ENCODE peak calls at places on chromosomes 13 and 19, in eight cellular contexts. One of them, this sample, is unnamed.

GRCh38 chr19:17075860-17076538 is 422 bp downstream of the MYO9B start:
- DNase-seq in GM12878: no peak
- DNase-seq in prostate gland: no peak
- DNase-seq in GM23338: peak; percentile 82
- DNase-seq in heart left ventricle: peak; percentile 73
- DNase-seq in neural progenitor cell: peak; percentile 56
- DNase-seq in CD8-positive, alpha-beta T cell: peak; percentile 18
- DNase-seq in fibroblast of lung: peak; percentile 41
- DNase-seq in this sample: peak; percentile 48

GRCh38 chr13:83905641-83906040 is 23.4 kb upstream of the SLITRK1 start:
- DNase-seq in GM23338: no peak
- DNase-seq in CD8-positive, alpha-beta T cell: no peak
- DNase-seq in heart left ventricle: no peak
- DNase-seq in neural progenitor cell: no peak
- DNase-seq in fibroblast of lung: no peak
- DNase-seq in prostate gland: no peak
- DNase-seq in GM12878: no peak
- DNase-seq in this sample: no peak

GRCh38 chr13:113635048-113635420 is 23.0 kb downstream of the ATP4B start:
- DNase-seq in heart left ventricle: peak; percentile 54
- DNase-seq in CD8-positive, alpha-beta T cell: no peak
- DNase-seq in neural progenitor cell: no peak
- DNase-seq in prostate gland: no peak
- DNase-seq in GM23338: no peak
- DNase-seq in GM12878: no peak
- DNase-seq in fibroblast of lung: no peak
- DNase-seq in this sample: no peak

GRCh38 chr13:46666727-46667456 is 113.9 kb downstream of the LRCH1 start:
- DNase-seq in heart left ventricle: no peak
- DNase-seq in GM23338: peak; percentile 87
- DNase-seq in prostate gland: no peak
- DNase-seq in neural progenitor cell: peak; percentile 63
- DNase-seq in GM12878: no peak
- DNase-seq in fibroblast of lung: no peak
- DNase-seq in CD8-positive, alpha-beta T cell: no peak
- DNase-seq in this sample: peak; percentile 45

GRCh38 chr13:59991395-59991794 is 172.3 kb downstream of the DIAPH3 start:
- DNase-seq in CD8-positive, alpha-beta T cell: no peak
- DNase-seq in neural progenitor cell: no peak
- DNase-seq in prostate gland: no peak
- DNase-seq in GM23338: peak; percentile 26
- DNase-seq in fibroblast of lung: no peak
- DNase-seq in heart left ventricle: no peak
- DNase-seq in GM12878: no peak
- DNase-seq in this sample: no peak

GRCh38 chr13:82688400-82688999 is 1193.8 kb downstream of the SLITRK1 start:
- DNase-seq in CD8-positive, alpha-beta T cell: no peak
- DNase-seq in heart left ventricle: no peak
- DNase-seq in prostate gland: no peak
- DNase-seq in GM12878: no peak
- DNase-seq in fibroblast of lung: peak; percentile 3
- DNase-seq in GM23338: no peak
- DNase-seq in neural progenitor cell: no peak
- DNase-seq in this sample: no peak

GRCh38 chr13:97191615-97192014 is 30.5 kb upstream of the MBNL2 start:
- DNase-seq in prostate gland: no peak
- DNase-seq in GM12878: no peak
- DNase-seq in heart left ventricle: no peak
- DNase-seq in GM23338: no peak
- DNase-seq in neural progenitor cell: no peak
- DNase-seq in fibroblast of lung: no peak
- DNase-seq in CD8-positive, alpha-beta T cell: no peak
- DNase-seq in this sample: no peak

GRCh38 chr13:84651288-84651687 is 769.0 kb upstream of the SLITRK1 start:
- DNase-seq in CD8-positive, alpha-beta T cell: no peak
- DNase-seq in GM12878: no peak
- DNase-seq in GM23338: no peak
- DNase-seq in fibroblast of lung: peak; percentile 91
- DNase-seq in neural progenitor cell: no peak
- DNase-seq in heart left ventricle: no peak
- DNase-seq in prostate gland: no peak
- DNase-seq in this sample: no peak

GRCh38 chr13:104779311-104779710 is 1713.1 kb upstream of the SLC10A2 start:
- DNase-seq in neural progenitor cell: peak; percentile 21
- DNase-seq in prostate gland: no peak
- DNase-seq in GM23338: peak; percentile 35
- DNase-seq in CD8-positive, alpha-beta T cell: no peak
- DNase-seq in GM12878: no peak
- DNase-seq in fibroblast of lung: peak; percentile 58
- DNase-seq in heart left ventricle: no peak
- DNase-seq in this sample: no peak

GRCh38 chr19:58338825-58339558 is 12.2 kb downstream of the ZSCAN22 start:
- DNase-seq in neural progenitor cell: peak; percentile 55
- DNase-seq in heart left ventricle: no peak
- DNase-seq in GM23338: peak; percentile 71
- DNase-seq in fibroblast of lung: peak; percentile 17
- DNase-seq in CD8-positive, alpha-beta T cell: no peak
- DNase-seq in prostate gland: no peak
- DNase-seq in GM12878: no peak
- DNase-seq in this sample: no peak
- TF ChIP-seq CTCF in neural progenitor cell: peak; percentile 54
- TF ChIP-seq CTCF in heart left ventricle: no peak
- TF ChIP-seq CTCF in GM23338: peak; percentile 60
- TF ChIP-seq CTCF in fibroblast of lung: no peak
- TF ChIP-seq CTCF in CD8-positive, alpha-beta T cell: no peak
- TF ChIP-seq CTCF in prostate gland: no peak
- TF ChIP-seq CTCF in GM12878: no peak
- TF ChIP-seq CTCF in this sample: peak; percentile 50

GRCh38 chr19:29666634-29667389 is 1.6 kb downstream of the PLEKHF1 start:
- DNase-seq in CD8-positive, alpha-beta T cell: no peak
- DNase-seq in prostate gland: peak; percentile 70
- DNase-seq in GM12878: no peak
- DNase-seq in fibroblast of lung: peak; percentile 70
- DNase-seq in GM23338: peak; percentile 71
- DNase-seq in neural progenitor cell: peak; percentile 79
- DNase-seq in heart left ventricle: peak; percentile 83
- DNase-seq in this sample: no peak
- H3K27ac ChIP-seq in CD8-positive, alpha-beta T cell: peak overlapping the region; percentile 69
- H3K27ac ChIP-seq in prostate gland: peak overlapping the region; percentile 89
- H3K27ac ChIP-seq in GM12878: peak overlapping the region; percentile 84
- H3K27ac ChIP-seq in fibroblast of lung: peak overlapping the region; percentile 90
- H3K27ac ChIP-seq in GM23338: peak overlapping the region; percentile 75
- H3K27ac ChIP-seq in neural progenitor cell: no peak overlapping the region
- H3K27ac ChIP-seq in heart left ventricle: peak overlapping the region; percentile 94
- H3K27ac ChIP-seq in this sample: no peak overlapping the region

DNA sequence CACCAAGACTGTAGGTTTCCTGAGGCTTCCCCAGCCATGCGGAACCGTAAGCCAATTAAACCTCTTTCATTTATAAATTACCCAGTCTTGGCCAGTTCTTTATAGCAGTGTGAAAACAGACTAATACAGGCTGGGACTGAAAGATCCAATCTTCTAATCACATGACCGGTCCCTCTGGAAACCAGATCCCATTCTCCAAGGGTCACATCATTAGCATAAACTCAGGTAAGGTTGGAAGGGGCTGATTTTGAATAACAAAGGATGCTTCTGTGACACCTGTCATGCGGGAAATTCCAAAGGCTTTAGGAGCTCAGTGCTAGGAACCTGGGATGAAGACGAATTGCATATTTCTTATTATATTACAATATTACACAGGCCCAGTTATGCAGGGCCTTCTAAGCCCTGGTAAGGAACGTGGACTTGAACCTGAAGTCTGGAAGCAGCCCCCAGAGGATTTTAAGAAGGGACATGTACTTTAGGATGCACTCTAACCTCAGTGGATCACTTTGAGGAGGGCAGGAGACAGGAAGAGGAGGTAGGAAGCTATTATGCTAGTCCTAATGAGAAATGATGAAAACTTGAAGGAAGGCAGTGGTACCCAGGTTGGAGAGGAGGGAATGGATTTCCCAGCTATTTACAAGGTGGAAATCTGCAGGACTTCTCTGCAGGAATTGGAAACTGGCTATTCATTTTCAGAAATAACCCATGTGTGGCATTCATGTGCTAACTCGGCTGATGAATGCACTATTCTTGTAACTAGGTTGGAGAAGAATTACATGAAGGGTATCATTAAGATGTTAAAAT is 19.2 kb downstream of the TNFSF11 start:
- DNase-seq in GM23338: peak; percentile 80
- DNase-seq in prostate gland: no peak
- DNase-seq in heart left ventricle: no peak
- DNase-seq in GM12878: no peak
- DNase-seq in neural progenitor cell: no peak
- DNase-seq in fibroblast of lung: no peak
- DNase-seq in CD8-positive, alpha-beta T cell: no peak
- DNase-seq in this sample: no peak
- H3K4me3 ChIP-seq in GM23338: peak overlapping the region; percentile 15
- H3K4me3 ChIP-seq in prostate gland: no peak overlapping the region
- H3K4me3 ChIP-seq in heart left ventricle: no peak overlapping the region
- H3K4me3 ChIP-seq in GM12878: no peak overlapping the region
- H3K4me3 ChIP-seq in neural progenitor cell: no peak overlapping the region
- H3K4me3 ChIP-seq in fibroblast of lung: no peak overlapping the region
- H3K4me3 ChIP-seq in CD8-positive, alpha-beta T cell: no peak overlapping the region
- H3K4me3 ChIP-seq in this sample: no peak overlapping the region

GRCh38 chr13:24866488-24866887 is 102.5 kb downstream of the RNF17 start:
- DNase-seq in fibroblast of lung: no peak
- DNase-seq in CD8-positive, alpha-beta T cell: no peak
- DNase-seq in neural progenitor cell: no peak
- DNase-seq in heart left ventricle: no peak
- DNase-seq in GM12878: no peak
- DNase-seq in prostate gland: no peak
- DNase-seq in GM23338: no peak
- DNase-seq in this sample: no peak
- TF ChIP-seq CTCF in fibroblast of lung: no peak
- TF ChIP-seq CTCF in CD8-positive, alpha-beta T cell: no peak
- TF ChIP-seq CTCF in neural progenitor cell: no peak
- TF ChIP-seq CTCF in heart left ventricle: no peak
- TF ChIP-seq CTCF in GM12878: no peak
- TF ChIP-seq CTCF in prostate gland: no peak
- TF ChIP-seq CTCF in GM23338: peak; percentile 7
- TF ChIP-seq CTCF in this sample: no peak

GRCh38 chr13:102589291-102589822 is 7.4 kb upstream of the TPP2 start:
- DNase-seq in prostate gland: no peak
- DNase-seq in GM12878: no peak
- DNase-seq in fibroblast of lung: no peak
- DNase-seq in CD8-positive, alpha-beta T cell: no peak
- DNase-seq in heart left ventricle: no peak
- DNase-seq in GM23338: no peak
- DNase-seq in neural progenitor cell: no peak
- DNase-seq in this sample: no peak
- H3K27ac ChIP-seq in prostate gland: no peak overlapping the region
- H3K27ac ChIP-seq in GM12878: no peak overlapping the region
- H3K27ac ChIP-seq in fibroblast of lung: no peak overlapping the region
- H3K27ac ChIP-seq in CD8-positive, alpha-beta T cell: no peak overlapping the region
- H3K27ac ChIP-seq in heart left ventricle: no peak overlapping the region
- H3K27ac ChIP-seq in GM23338: no peak overlapping the region
- H3K27ac ChIP-seq in neural progenitor cell: no peak overlapping the region
- H3K27ac ChIP-seq in this sample: no peak overlapping the region

GRCh38 chr19:58209577-58209976 is 19.1 kb upstream of the ZNF544 start:
- DNase-seq in fibroblast of lung: no peak
- DNase-seq in GM12878: no peak
- DNase-seq in neural progenitor cell: no peak
- DNase-seq in prostate gland: no peak
- DNase-seq in GM23338: no peak
- DNase-seq in heart left ventricle: no peak
- DNase-seq in CD8-positive, alpha-beta T cell: no peak
- DNase-seq in this sample: no peak

GRCh38 chr19:58217069-58217481 is 11.6 kb upstream of the ZNF544 start:
- DNase-seq in CD8-positive, alpha-beta T cell: no peak
- DNase-seq in heart left ventricle: no peak
- DNase-seq in GM12878: no peak
- DNase-seq in prostate gland: no peak
- DNase-seq in fibroblast of lung: no peak
- DNase-seq in neural progenitor cell: no peak
- DNase-seq in GM23338: peak; percentile 70
- DNase-seq in this sample: no peak

GRCh38 chr19:58213075-58213369 is 15.7 kb upstream of the ZNF544 start:
- DNase-seq in GM12878: no peak
- DNase-seq in prostate gland: no peak
- DNase-seq in GM23338: no peak
- DNase-seq in neural progenitor cell: no peak
- DNase-seq in fibroblast of lung: no peak
- DNase-seq in CD8-positive, alpha-beta T cell: no peak
- DNase-seq in heart left ventricle: no peak
- DNase-seq in this sample: no peak

GRCh38 chr19:58217607-58218391 is 10.9 kb upstream of the ZNF544 start:
- DNase-seq in GM12878: no peak
- DNase-seq in neural progenitor cell: no peak
- DNase-seq in CD8-positive, alpha-beta T cell: no peak
- DNase-seq in GM23338: no peak
- DNase-seq in heart left ventricle: no peak
- DNase-seq in prostate gland: no peak
- DNase-seq in fibroblast of lung: no peak
- DNase-seq in this sample: no peak

GRCh38 chr19:58212336-58213074 is 16.2 kb upstream of the ZNF544 start:
- DNase-seq in prostate gland: no peak
- DNase-seq in fibroblast of lung: no peak
- DNase-seq in heart left ventricle: no peak
- DNase-seq in GM23338: no peak
- DNase-seq in GM12878: no peak
- DNase-seq in CD8-positive, alpha-beta T cell: no peak
- DNase-seq in neural progenitor cell: no peak
- DNase-seq in this sample: no peak
- H3K4me3 ChIP-seq in prostate gland: no peak overlapping the region
- H3K4me3 ChIP-seq in fibroblast of lung: no peak overlapping the region
- H3K4me3 ChIP-seq in heart left ventricle: no peak overlapping the region
- H3K4me3 ChIP-seq in GM23338: no peak overlapping the region
- H3K4me3 ChIP-seq in GM12878: no peak overlapping the region
- H3K4me3 ChIP-seq in CD8-positive, alpha-beta T cell: no peak overlapping the region
- H3K4me3 ChIP-seq in neural progenitor cell: no peak overlapping the region
- H3K4me3 ChIP-seq in this sample: no peak overlapping the region

DNA sequence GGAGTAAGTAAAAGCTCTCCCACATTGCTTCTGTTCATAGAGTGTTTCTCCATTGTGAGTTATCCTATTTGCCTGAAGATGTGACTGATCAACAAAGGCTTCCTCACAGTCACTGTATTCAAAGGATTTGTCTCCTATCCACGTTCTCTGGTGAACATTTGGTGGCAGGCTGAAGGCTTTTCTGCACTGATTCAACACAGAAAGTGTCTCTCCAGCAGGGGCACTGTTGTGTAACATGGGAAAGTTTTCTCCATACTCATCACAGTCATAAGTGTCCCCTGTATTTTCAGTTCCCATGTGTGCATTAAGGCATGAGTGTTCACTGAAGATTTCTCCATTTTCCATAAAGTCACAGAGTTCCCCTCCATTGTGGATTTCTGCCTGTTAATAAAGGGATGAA is 17.6 kb downstream of the ZNF121 start:
- DNase-seq in neural progenitor cell: no peak
- DNase-seq in heart left ventricle: no peak
- DNase-seq in GM12878: no peak
- DNase-seq in fibroblast of lung: no peak
- DNase-seq in GM23338: peak; percentile 42
- DNase-seq in CD8-positive, alpha-beta T cell: no peak
- DNase-seq in prostate gland: no peak
- DNase-seq in this sample: peak; percentile 11
- TF ChIP-seq CTCF in neural progenitor cell: no peak
- TF ChIP-seq CTCF in heart left ventricle: no peak
- TF ChIP-seq CTCF in GM12878: no peak
- TF ChIP-seq CTCF in fibroblast of lung: no peak
- TF ChIP-seq CTCF in GM23338: peak; percentile 46
- TF ChIP-seq CTCF in CD8-positive, alpha-beta T cell: no peak
- TF ChIP-seq CTCF in prostate gland: no peak
- TF ChIP-seq CTCF in this sample: peak; percentile 61

This sample was measured in OCI-LY7.